ENCODE peak calls at places on chromosome 11, in four cellular contexts. O is fibroblast of lung, P is HFF-Myc, G is ovary. A is an unnamed sample.

GRCh38 chr11:101129203-101129943 is at the start of gene PGR:
- DNase-seq in G (peak), P (no peak), O (no peak), A (no peak)

GRCh38 chr11:79440451-79441158 is at the start of gene TENM4:
- DNase-seq in P (no peak), G (peak), O (peak), A (peak)

GRCh38 chr11:33741806-33742205 is 5.6 kb upstream of the CD59 start:
- DNase-seq in O (no peak), G (no peak), P (no peak), A (no peak)

GRCh38 chr11:102630598-102631448 is 5.7 kb upstream of the MMP20 start:
- DNase-seq in G (no peak), P (no peak), O (no peak), A (no peak)

GRCh38 chr11:2088746-2089535 is 50.2 kb downstream of the IGF2 start:
- DNase-seq in O (no peak), P (no peak), G (no peak), A (no peak)

GRCh38 chr11:102900346-102900745 is 25.6 kb upstream of the MMP12 start:
- DNase-seq in P (no peak), O (no peak), G (no peak), A (no peak)

GRCh38 chr11:113806403-113806802 is 26.8 kb downstream of the CLDN25 start:
- DNase-seq in P (peak), G (no peak), O (peak), A (no peak)

GRCh38 chr11:2383823-2384722 is 7.0 kb downstream of the CD81 start:
- DNase-seq in O (no peak), G (peak), P (no peak), A (no peak)

GRCh38 chr11:124543554-124543953 is at the start of gene OR8B12:
- DNase-seq in G (no peak), P (no peak), O (no peak), A (no peak)

GRCh38 chr11:61733120-61733978 is 19.1 kb upstream of the MYRF start:
- DNase-seq in O (peak), G (peak), P (peak), A (no peak)

GRCh38 chr11:106275151-106275550 is 197.7 kb downstream of the AASDHPPT start:
- DNase-seq in O (peak), P (no peak), G (no peak), A (no peak)

GRCh38 chr11:106276126-106276525 is 198.7 kb downstream of the AASDHPPT start:
- DNase-seq in P (no peak), G (no peak), O (peak), A (no peak)

GRCh38 chr11:106278391-106278790 is 200.9 kb downstream of the AASDHPPT start:
- DNase-seq in O (peak), P (no peak), G (no peak), A (no peak)

GRCh38 chr11:106280041-106280440 is 202.6 kb downstream of the AASDHPPT start:
- DNase-seq in P (no peak), G (no peak), O (no peak), A (no peak)

GRCh38 chr11:106276859-106277436 is 199.5 kb downstream of the AASDHPPT start:
- DNase-seq in G (no peak), O (peak), P (no peak), A (no peak)
- TF ChIP-seq CTCF in G (no peak), O (peak), P (peak), A (peak)

GRCh38 chr11:122678406-122678805 is 22.9 kb downstream of the UBASH3B start:
- DNase-seq in P (no peak), O (no peak), G (no peak), A (no peak)

GRCh38 chr11:122677256-122677655 is 21.7 kb downstream of the UBASH3B start:
- DNase-seq in O (no peak), G (no peak), P (no peak), A (no peak)

GRCh38 chr11:122681070-122681469 is 25.5 kb downstream of the UBASH3B start:
- DNase-seq in P (no peak), G (no peak), O (peak), A (no peak)

GRCh38 chr11:122681731-122682130 is 26.2 kb downstream of the UBASH3B start:
- DNase-seq in G (no peak), P (no peak), O (peak), A (no peak)

DNA sequence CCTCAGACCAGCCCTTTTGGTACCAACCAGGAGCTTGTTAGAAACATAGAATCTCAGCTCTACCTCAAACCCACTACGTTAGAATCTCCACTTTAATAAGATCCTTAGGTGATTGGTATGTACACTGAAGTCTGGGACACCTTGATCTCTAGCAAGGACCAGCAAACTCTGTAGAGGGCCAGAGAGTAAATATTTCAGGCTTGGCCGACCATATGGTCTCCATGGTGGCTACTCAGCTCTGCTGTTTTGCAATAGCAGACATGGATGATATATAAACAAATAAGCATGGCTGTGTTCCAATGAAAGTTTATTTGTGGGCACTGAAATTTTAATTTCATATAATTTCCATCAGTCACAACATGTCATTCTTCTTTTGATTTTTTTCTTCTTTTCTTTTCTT is 23.9 kb downstream of the UBASH3B start:
- DNase-seq in G (no peak), P (no peak), O (no peak), A (no peak)
- H3K4me3 ChIP-seq in G (no peak), P (no peak), O (no peak), A (no peak)

DNA sequence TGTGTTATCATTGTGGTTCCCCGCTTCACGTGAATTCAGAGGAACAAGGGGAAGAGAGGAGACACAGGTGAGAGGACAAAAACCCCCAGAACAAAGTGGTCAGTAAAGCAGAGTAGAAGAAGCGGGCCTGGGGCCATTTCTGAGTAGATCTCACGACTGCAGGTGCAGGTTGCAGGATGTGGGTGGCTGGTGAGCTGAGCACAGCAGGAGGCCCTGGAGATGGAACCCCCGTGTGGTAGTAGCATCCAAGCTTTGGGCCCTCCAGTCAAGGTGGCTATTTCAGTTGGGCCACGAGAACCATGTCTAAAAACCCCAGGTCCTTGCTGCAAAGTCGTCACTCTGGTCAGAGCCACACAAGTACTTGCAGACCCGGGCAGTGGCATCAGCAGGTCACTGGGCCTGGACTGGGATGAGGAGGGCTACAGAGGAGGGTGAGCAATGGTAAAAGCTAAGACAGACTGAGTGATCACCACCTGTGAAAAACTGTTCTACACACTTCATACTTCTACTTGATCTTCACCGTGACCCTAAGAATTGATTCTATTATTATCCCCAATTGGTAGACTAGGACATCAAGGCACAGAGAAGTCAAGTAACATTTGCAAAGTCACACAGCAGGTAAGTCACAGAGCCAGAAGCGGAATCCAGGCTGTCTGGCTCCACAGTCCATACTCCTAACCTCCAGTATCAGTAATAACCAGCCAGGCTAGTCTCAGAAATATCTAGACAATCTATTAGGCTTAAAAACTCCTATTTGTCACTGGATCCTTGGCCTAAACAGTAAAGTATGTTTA is 43.8 kb downstream of the SLC1A2 start:
- DNase-seq in P (no peak), O (no peak), G (no peak), A (no peak)
- TF ChIP-seq CTCF in P (no peak), O (no peak), G (no peak), A (no peak)

GRCh38 chr11:20155683-20156279 is 4.5 kb downstream of the DBX1 start:
- DNase-seq in P (no peak), O (no peak), G (no peak), A (no peak)

GRCh38 chr11:20157768-20158167 is 2.5 kb downstream of the DBX1 start:
- DNase-seq in O (no peak), G (no peak), P (no peak), A (no peak)

GRCh38 chr11:20158597-20159257 is 1.5 kb downstream of the DBX1 start:
- DNase-seq in G (no peak), P (peak), O (peak), A (no peak)

GRCh38 chr11:20156280-20156875 is 3.9 kb downstream of the DBX1 start:
- DNase-seq in P (no peak), O (no peak), G (no peak), A (no peak)

DNA sequence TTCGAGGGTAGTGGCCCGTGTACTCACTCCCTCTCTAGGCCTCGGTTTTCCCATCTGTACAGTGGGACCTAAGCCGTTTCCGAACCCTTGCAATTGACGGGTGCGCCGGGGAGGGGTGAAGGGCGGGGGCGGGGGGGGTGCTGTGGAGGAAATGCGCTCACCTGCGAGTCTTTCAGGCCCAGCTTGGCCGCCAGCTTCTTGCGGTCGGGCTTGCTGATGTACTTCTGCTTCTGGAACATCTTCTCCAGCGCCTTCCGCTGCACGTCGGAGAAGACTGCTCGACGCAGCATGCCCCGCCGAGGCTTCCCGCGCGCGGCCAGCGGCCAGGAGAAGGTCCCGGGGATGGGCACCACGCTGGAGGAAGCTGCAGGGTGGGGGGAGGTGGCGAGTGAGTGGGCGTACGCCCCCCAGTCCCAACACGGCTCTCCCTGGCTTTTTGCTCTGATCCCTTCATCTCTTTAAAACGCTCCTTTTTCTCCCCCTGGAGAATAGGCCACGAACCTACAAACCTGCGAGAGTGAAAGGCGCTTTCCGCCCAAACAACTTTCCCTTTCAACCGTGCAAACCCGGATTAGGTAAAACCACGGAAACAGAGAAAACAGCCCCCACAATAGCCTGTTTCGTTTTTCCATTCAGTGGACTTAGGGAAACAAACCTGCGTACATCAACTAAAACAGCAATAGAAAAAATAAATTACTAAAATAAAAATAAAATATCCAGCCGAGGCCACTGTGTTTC is 3.2 kb downstream of the DBX1 start:
- DNase-seq in O (no peak), P (no peak), G (no peak), A (no peak)
- H3K4me3 ChIP-seq in O (no peak), P (no peak), G (no peak), A (no peak)

GRCh38 chr11:8964324-8965320 is at the start of gene TMEM9B:
- DNase-seq in P (peak), G (peak), O (peak), A (no peak)
- TF ChIP-seq CTCF in P (no peak), G (no peak), O (no peak), A (no peak)

GRCh38 chr11:126423743-126424142 is 68.3 kb downstream of the ST3GAL4 start:
- DNase-seq in O (no peak), P (no peak), G (peak), A (no peak)

GRCh38 chr11:126426126-126426525 is 70.6 kb downstream of the ST3GAL4 start:
- DNase-seq in O (no peak), P (no peak), G (no peak), A (no peak)

GRCh38 chr11:126423154-126423553 is 67.7 kb downstream of the ST3GAL4 start:
- DNase-seq in P (no peak), G (no peak), O (no peak), A (no peak)

GRCh38 chr11:126422446-126422845 is 67.0 kb downstream of the ST3GAL4 start:
- DNase-seq in O (no peak), G (no peak), P (no peak), A (no peak)

DNA sequence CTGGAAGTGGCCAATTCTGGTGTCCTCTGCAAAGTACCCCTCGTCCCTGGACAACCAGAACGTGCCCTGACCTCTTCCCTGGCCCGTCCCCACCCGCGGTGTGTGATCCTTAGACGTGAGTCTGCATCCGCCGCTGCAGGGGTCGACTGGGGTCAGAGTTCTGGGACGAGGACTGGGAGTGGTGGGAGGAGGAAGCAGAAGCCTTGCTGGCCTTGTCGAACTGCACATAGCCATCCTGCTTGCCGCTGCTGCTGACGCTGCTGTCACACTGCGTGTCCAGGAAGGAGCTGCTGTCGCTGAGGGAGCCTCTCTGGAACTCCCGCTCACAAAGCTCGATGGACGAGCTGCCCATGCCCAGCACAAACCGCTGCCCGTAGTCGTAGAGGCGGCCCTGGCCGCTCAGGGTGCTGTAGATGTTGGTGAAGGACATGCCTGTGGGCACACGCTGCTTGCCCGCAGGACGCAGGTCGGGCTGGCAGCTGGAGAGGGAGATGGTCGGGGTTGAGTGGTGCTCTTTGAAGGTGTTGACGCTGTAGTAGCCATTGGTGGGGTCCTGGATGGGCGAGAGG is 69.1 kb downstream of the ST3GAL4 start:
- DNase-seq in O (no peak), P (no peak), G (peak), A (no peak)
- H3K4me3 ChIP-seq in O (no peak), P (no peak), G (no peak), A (no peak)

A was measured in AG04449.